ENCODE peak calls at places on chromosomes 13 and 19, in nine cellular contexts. T, M, Z, I, O, X, F, H and Q are unnamed samples.

GRCh38 chr13:85386424-85386823 is 412.8 kb downstream of the SLITRK6 start:
- DNase-seq in T (no peak), Z (no peak), I (no peak), F (no peak), M (no peak), H (peak; percentile 5), O (no peak), X (no peak), Q (no peak)

GRCh38 chr19:46915386-46915785 is 54.6 kb downstream of the ARHGAP35 start:
- DNase-seq in M (no peak), F (no peak), H (no peak), O (no peak), Z (no peak), T (no peak), X (no peak), I (no peak), Q (no peak)

GRCh38 chr19:30313353-30313750 is 58.8 kb upstream of the ZNF536 start:
- DNase-seq in Z (no peak), T (no peak), I (no peak), F (no peak), X (no peak), H (no peak), M (no peak), O (no peak), Q (no peak)

GRCh38 chr19:55189424-55189823 is 9.3 kb upstream of the SYT5 start:
- DNase-seq in I (peak; percentile 70), Z (no peak), H (no peak), X (peak; percentile 31), T (peak; percentile 95), F (no peak), M (no peak), O (peak; percentile 96), Q (no peak)

GRCh38 chr13:104833221-104833620 is 1702.2 kb downstream of the EFNB2 start:
- DNase-seq in M (no peak), I (no peak), X (no peak), Z (no peak), F (no peak), H (no peak), T (no peak), O (no peak), Q (no peak)

GRCh38 chr13:112887557-112887991 is 81.4 kb upstream of the MCF2L start:
- DNase-seq in H (no peak), I (no peak), Z (no peak), X (no peak), F (no peak), M (no peak), O (no peak), T (no peak), Q (no peak)

GRCh38 chr19:11422163-11423068 is 3.3 kb upstream of the RGL3 start:
- DNase-seq in Z (peak; percentile 52), F (peak; percentile 76), H (peak; percentile 34), X (peak; percentile 59), O (peak; percentile 25), I (peak; percentile 94), M (peak; percentile 40), T (no peak), Q (peak; percentile 64)

GRCh38 chr13:94987869-94988268 is 275.5 kb upstream of the SOX21 start:
- DNase-seq in X (no peak), F (no peak), O (no peak), Z (no peak), I (no peak), T (no peak), M (no peak), H (no peak), Q (no peak)

GRCh38 chr19:45161715-45162463 is 1.1 kb upstream of the NKPD1 start:
- DNase-seq in H (peak; percentile 80), F (no peak), Z (no peak), I (no peak), M (no peak), O (peak; percentile 31), X (no peak), T (peak; percentile 28), Q (no peak)

GRCh38 chr19:4913996-4914735 is 4.9 kb downstream of the UHRF1 start:
- DNase-seq in M (no peak), Z (peak; percentile 21), F (no peak), T (peak; percentile 18), H (no peak), X (no peak), I (no peak), O (peak; percentile 7), Q (no peak)

GRCh38 chr13:108961542-108962125 is 332.2 kb downstream of the MYO16 start:
- DNase-seq in O (peak; percentile 74), Z (peak; percentile 47), X (no peak), I (no peak), F (no peak), T (peak; percentile 62), M (peak; percentile 51), H (peak; percentile 70), Q (peak; percentile 20)

GRCh38 chr19:42284066-42284501 is 15.0 kb downstream of the CIC start:
- DNase-seq in M (peak; percentile 91), O (peak; percentile 76), H (peak; percentile 85), Z (peak; percentile 89), T (peak; percentile 71), I (peak; percentile 94), F (peak; percentile 78), X (peak; percentile 77), Q (no peak)

GRCh38 chr13:71602327-71602726 is 264.7 kb downstream of the DACH1 start:
- DNase-seq in F (no peak), H (no peak), M (no peak), T (no peak), O (no peak), I (no peak), X (no peak), Z (no peak), Q (no peak)
- H3K9me3 ChIP-seq in F (no peaks in the 10 kb centered on the region), H (no peaks in the 10 kb centered on the region), M (no peaks in the 10 kb centered on the region), T (no peaks in the 10 kb centered on the region), O (no peaks in the 10 kb centered on the region), I (no peaks in the 10 kb centered on the region), X (no peaks in the 10 kb centered on the region), Z (no peaks in the 10 kb centered on the region), Q (no peaks in the 10 kb centered on the region)

DNA sequence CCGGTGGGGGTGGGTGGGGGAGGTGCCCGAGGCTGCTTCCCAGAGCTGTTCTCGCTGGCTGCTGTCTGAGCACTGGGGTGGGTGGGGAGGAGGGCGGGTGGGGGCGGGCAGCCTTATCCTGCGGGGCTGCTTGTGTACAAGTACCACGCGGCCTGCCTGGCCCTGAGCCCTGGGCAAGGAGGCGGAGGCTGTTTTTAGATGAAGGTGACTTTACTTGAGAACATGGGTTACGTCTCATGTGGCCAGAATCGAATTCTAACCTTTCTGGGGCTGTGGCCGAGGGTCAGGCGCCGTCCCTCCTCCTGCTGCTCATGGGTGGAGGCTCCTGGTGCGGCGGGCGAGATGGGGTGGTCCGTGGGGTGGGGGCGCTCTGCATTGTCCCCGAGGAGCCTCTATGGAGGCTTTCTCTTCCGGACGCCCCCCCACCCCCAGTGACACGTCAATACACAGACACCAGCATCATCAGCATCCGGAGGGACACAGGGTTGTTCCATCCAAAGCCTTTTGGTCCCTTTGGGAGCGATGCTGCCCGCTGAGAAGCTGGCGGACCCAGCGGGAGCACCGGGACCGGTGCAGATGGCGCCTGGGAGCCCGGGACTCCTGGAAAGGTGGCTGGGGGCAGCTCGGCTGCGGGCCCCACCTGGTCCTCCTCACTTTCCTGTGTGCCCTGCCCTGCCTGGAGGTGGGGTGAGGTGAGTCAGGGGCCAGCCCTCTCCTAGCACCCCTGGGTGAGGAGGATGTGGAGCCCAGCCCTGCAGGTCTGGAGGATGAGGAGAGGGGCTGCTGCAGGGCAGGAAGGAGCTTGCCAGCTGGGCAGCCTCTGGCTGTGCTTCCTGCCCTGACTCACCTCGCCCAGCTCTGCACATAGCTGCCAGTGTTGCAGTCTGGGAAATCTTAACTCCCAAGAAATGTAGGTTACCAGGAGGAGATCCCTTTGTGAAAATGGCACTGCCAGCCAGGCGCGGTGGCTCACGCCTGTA is 3.4 kb downstream of the BSG start:
- DNase-seq in H (peak; percentile 63), I (no peak), F (peak; percentile 36), X (peak; percentile 62), O (peak; percentile 52), T (peak; percentile 37), M (no peak), Z (no peak), Q (no peak)
- H3K4me3 ChIP-seq in H (peak overlapping the region; percentile 10), I (no peak overlapping the region), F (peak overlapping the region; percentile 25), X (no peak overlapping the region), O (no peak overlapping the region), T (no peak overlapping the region), M (no peak overlapping the region), Z (no peak overlapping the region), Q (peak overlapping the region; percentile 29)

GRCh38 chr13:43852923-43853404 is 26.6 kb downstream of the CCDC122 start:
- DNase-seq in Z (no peak), F (no peak), H (no peak), I (no peak), M (no peak), X (no peak), O (no peak), T (no peak), Q (no peak)
- H3K9me3 ChIP-seq in Z (peaks cover 6% of the 10 kb centered on the region), F (no peaks in the 10 kb centered on the region), H (no peaks in the 10 kb centered on the region), I (peaks cover 26% of the 10 kb centered on the region), M (no peaks in the 10 kb centered on the region), X (peaks cover 19% of the 10 kb centered on the region), O (no peaks in the 10 kb centered on the region), T (peaks cover 21% of the 10 kb centered on the region), Q (peaks cover 35% of the 10 kb centered on the region)

DNA sequence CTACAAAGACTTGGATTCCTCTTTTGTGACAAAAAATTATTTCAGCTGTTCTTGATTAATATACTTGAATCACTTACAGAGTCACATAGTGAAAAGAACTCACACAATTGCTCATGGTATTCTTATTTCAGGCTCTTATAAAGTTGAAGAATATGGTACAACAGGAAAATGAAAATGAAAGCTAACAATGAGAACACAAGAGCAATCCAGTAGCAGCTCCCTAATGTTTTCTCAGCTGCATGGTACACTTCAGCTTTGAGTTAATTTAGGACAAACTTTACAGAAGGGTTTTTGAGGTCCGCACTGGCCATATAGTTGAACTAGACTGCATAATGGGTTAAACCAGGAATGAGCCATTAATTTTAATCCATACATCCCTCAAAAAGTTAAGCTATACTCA is 1261.8 kb downstream of the SLITRK5 start:
- DNase-seq in H (no peak), O (peak; percentile 4), F (no peak), T (no peak), Z (no peak), X (no peak), M (no peak), I (no peak), Q (no peak)
- H3K4me3 ChIP-seq in H (no peak overlapping the region), O (no peak overlapping the region), F (no peak overlapping the region), T (no peak overlapping the region), Z (no peak overlapping the region), X (no peak overlapping the region), M (no peak overlapping the region), I (no peak overlapping the region), Q (no peak overlapping the region)

DNA sequence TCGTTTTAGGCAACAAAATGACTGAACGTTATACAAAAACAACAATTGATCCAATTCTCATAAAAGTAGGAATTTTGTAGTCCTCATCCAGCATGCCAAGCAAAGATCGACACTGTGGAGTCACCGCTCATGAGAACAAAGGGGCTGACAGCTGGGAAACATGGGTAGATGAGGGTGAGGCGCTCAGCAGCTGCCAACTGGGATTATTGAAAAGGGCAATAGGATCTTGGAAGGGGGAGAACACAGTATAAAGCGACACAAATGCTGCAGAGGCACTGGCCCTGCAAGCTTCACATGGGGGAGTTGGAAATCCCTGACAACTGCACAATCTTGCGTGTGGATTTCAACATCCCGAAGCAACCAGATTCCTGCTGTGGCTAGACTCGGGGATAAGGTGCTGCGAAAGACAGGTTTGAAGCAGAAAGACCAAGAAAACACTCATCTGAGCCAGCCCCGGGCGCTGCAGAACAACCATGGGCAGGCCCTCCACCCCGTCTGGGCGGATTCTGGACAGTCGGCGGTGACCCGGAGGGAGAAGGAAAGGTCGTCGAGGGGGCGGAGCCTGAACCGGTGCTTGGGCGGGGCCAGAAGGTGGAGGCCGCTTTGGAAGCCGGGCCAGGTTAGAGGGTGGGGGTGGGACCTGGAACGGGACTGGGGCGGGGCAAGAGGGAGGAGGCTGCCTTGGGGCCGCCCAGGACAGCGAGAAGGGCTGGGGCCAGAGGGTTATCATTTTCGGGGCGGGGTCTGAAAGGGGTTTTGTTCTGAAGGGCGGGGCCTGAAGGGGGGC is 5.2 kb upstream of the ZNF765 start:
- DNase-seq in T (no peak), F (no peak), I (no peak), M (no peak), O (no peak), X (no peak), H (no peak), Z (no peak), Q (no peak)
- H3K9me3 ChIP-seq in T (peaks cover 9% of the 10 kb centered on the region), F (no peaks in the 10 kb centered on the region), I (peaks cover 7% of the 10 kb centered on the region), M (no peaks in the 10 kb centered on the region), O (no peaks in the 10 kb centered on the region), X (no peaks in the 10 kb centered on the region), H (no peaks in the 10 kb centered on the region), Z (peaks cover 24% of the 10 kb centered on the region), Q (peaks cover 17% of the 10 kb centered on the region)